ENCODE peak calls at places on chromosomes 7 and 10, in ten cellular contexts. One of them, this sample, is unnamed.

GRCh38 chr10:11823122-11823988 is at the start of gene PROSER2:
- DNase-seq in substantia nigra: no peak
- DNase-seq in astrocyte of the spinal cord: peak; percentile 48
- DNase-seq in smooth muscle cell of the brain vasculature: no peak
- DNase-seq in activated gamma-delta T cell treated with anti-CD3 and anti-CD28 coated beads, Interleukin-2, amount 50 U/mL, for 16 hours: no peak
- DNase-seq in GM19239: peak; percentile 44
- DNase-seq in activated CD4-positive, alpha-beta T cell treated with anti-CD3 and anti-CD28 coated beads, Interleukin-2, amount 10 ng/mL, durations not matched to agents 7 days and 5 days: peak; percentile 25
- DNase-seq in hepatocyte: peak; percentile 86
- DNase-seq in psoas muscle: peak; percentile 65
- DNase-seq in activated T-helper 1 cell treated with Interleukin-2 at 50 U/mL for 16 hours: no peak
- DNase-seq in this sample: peak; percentile 43

GRCh38 chr7:129388353-129389098 is 45.7 kb upstream of the STRIP2 start:
- DNase-seq in activated gamma-delta T cell treated with anti-CD3 and anti-CD28 coated beads, Interleukin-2, amount 50 U/mL, for 16 hours: no peak
- DNase-seq in activated T-helper 1 cell treated with Interleukin-2 at 50 U/mL for 16 hours: no peak
- DNase-seq in smooth muscle cell of the brain vasculature: no peak
- DNase-seq in astrocyte of the spinal cord: no peak
- DNase-seq in activated CD4-positive, alpha-beta T cell treated with anti-CD3 and anti-CD28 coated beads, Interleukin-2, amount 10 ng/mL, durations not matched to agents 7 days and 5 days: no peak
- DNase-seq in hepatocyte: no peak
- DNase-seq in GM19239: no peak
- DNase-seq in psoas muscle: no peak
- DNase-seq in substantia nigra: no peak
- DNase-seq in this sample: no peak

GRCh38 chr10:97314677-97315076 is 4.4 kb upstream of the FRAT1 start:
- DNase-seq in activated T-helper 1 cell treated with Interleukin-2 at 50 U/mL for 16 hours: no peak
- DNase-seq in astrocyte of the spinal cord: no peak
- DNase-seq in GM19239: no peak
- DNase-seq in activated CD4-positive, alpha-beta T cell treated with anti-CD3 and anti-CD28 coated beads, Interleukin-2, amount 10 ng/mL, durations not matched to agents 7 days and 5 days: no peak
- DNase-seq in hepatocyte: no peak
- DNase-seq in smooth muscle cell of the brain vasculature: no peak
- DNase-seq in substantia nigra: no peak
- DNase-seq in psoas muscle: no peak
- DNase-seq in activated gamma-delta T cell treated with anti-CD3 and anti-CD28 coated beads, Interleukin-2, amount 50 U/mL, for 16 hours: no peak
- DNase-seq in this sample: no peak

GRCh38 chr7:99855236-99855635 is 21.6 kb downstream of the OR2AE1 start:
- DNase-seq in activated CD4-positive, alpha-beta T cell treated with anti-CD3 and anti-CD28 coated beads, Interleukin-2, amount 10 ng/mL, durations not matched to agents 7 days and 5 days: no peak
- DNase-seq in astrocyte of the spinal cord: no peak
- DNase-seq in GM19239: no peak
- DNase-seq in psoas muscle: no peak
- DNase-seq in activated gamma-delta T cell treated with anti-CD3 and anti-CD28 coated beads, Interleukin-2, amount 50 U/mL, for 16 hours: no peak
- DNase-seq in hepatocyte: no peak
- DNase-seq in activated T-helper 1 cell treated with Interleukin-2 at 50 U/mL for 16 hours: no peak
- DNase-seq in substantia nigra: no peak
- DNase-seq in smooth muscle cell of the brain vasculature: no peak
- DNase-seq in this sample: no peak

GRCh38 chr10:99276848-99277486 is 41.3 kb upstream of the HPSE2 start:
- DNase-seq in activated T-helper 1 cell treated with Interleukin-2 at 50 U/mL for 16 hours: no peak
- DNase-seq in GM19239: no peak
- DNase-seq in smooth muscle cell of the brain vasculature: no peak
- DNase-seq in hepatocyte: peak; percentile 26
- DNase-seq in substantia nigra: no peak
- DNase-seq in astrocyte of the spinal cord: peak; percentile 6
- DNase-seq in psoas muscle: no peak
- DNase-seq in activated gamma-delta T cell treated with anti-CD3 and anti-CD28 coated beads, Interleukin-2, amount 50 U/mL, for 16 hours: no peak
- DNase-seq in activated CD4-positive, alpha-beta T cell treated with anti-CD3 and anti-CD28 coated beads, Interleukin-2, amount 10 ng/mL, durations not matched to agents 7 days and 5 days: no peak
- DNase-seq in this sample: no peak

GRCh38 chr7:156014201-156014600 is 201.9 kb upstream of the SHH start:
- DNase-seq in GM19239: no peak
- DNase-seq in smooth muscle cell of the brain vasculature: no peak
- DNase-seq in activated CD4-positive, alpha-beta T cell treated with anti-CD3 and anti-CD28 coated beads, Interleukin-2, amount 10 ng/mL, durations not matched to agents 7 days and 5 days: peak; percentile 16
- DNase-seq in activated T-helper 1 cell treated with Interleukin-2 at 50 U/mL for 16 hours: no peak
- DNase-seq in psoas muscle: no peak
- DNase-seq in astrocyte of the spinal cord: no peak
- DNase-seq in substantia nigra: no peak
- DNase-seq in hepatocyte: no peak
- DNase-seq in activated gamma-delta T cell treated with anti-CD3 and anti-CD28 coated beads, Interleukin-2, amount 50 U/mL, for 16 hours: no peak
- DNase-seq in this sample: no peak

GRCh38 chr10:129833988-129834387 is 130.1 kb downstream of the EBF3 start:
- DNase-seq in activated T-helper 1 cell treated with Interleukin-2 at 50 U/mL for 16 hours: no peak
- DNase-seq in hepatocyte: no peak
- DNase-seq in smooth muscle cell of the brain vasculature: no peak
- DNase-seq in GM19239: no peak
- DNase-seq in psoas muscle: no peak
- DNase-seq in astrocyte of the spinal cord: no peak
- DNase-seq in substantia nigra: no peak
- DNase-seq in activated CD4-positive, alpha-beta T cell treated with anti-CD3 and anti-CD28 coated beads, Interleukin-2, amount 10 ng/mL, durations not matched to agents 7 days and 5 days: no peak
- DNase-seq in activated gamma-delta T cell treated with anti-CD3 and anti-CD28 coated beads, Interleukin-2, amount 50 U/mL, for 16 hours: no peak
- DNase-seq in this sample: no peak

GRCh38 chr7:149850007-149850594 is 11.9 kb downstream of the ZNF862 start:
- DNase-seq in substantia nigra: no peak
- DNase-seq in psoas muscle: no peak
- DNase-seq in activated CD4-positive, alpha-beta T cell treated with anti-CD3 and anti-CD28 coated beads, Interleukin-2, amount 10 ng/mL, durations not matched to agents 7 days and 5 days: no peak
- DNase-seq in smooth muscle cell of the brain vasculature: no peak
- DNase-seq in hepatocyte: no peak
- DNase-seq in astrocyte of the spinal cord: no peak
- DNase-seq in GM19239: no peak
- DNase-seq in activated T-helper 1 cell treated with Interleukin-2 at 50 U/mL for 16 hours: no peak
- DNase-seq in activated gamma-delta T cell treated with anti-CD3 and anti-CD28 coated beads, Interleukin-2, amount 50 U/mL, for 16 hours: no peak
- DNase-seq in this sample: no peak

GRCh38 chr10:14670551-14671240 is 104.0 kb downstream of the FAM107B start:
- DNase-seq in psoas muscle: no peak
- DNase-seq in activated T-helper 1 cell treated with Interleukin-2 at 50 U/mL for 16 hours: no peak
- DNase-seq in activated gamma-delta T cell treated with anti-CD3 and anti-CD28 coated beads, Interleukin-2, amount 50 U/mL, for 16 hours: no peak
- DNase-seq in hepatocyte: peak; percentile 58
- DNase-seq in activated CD4-positive, alpha-beta T cell treated with anti-CD3 and anti-CD28 coated beads, Interleukin-2, amount 10 ng/mL, durations not matched to agents 7 days and 5 days: no peak
- DNase-seq in substantia nigra: no peak
- DNase-seq in smooth muscle cell of the brain vasculature: peak; percentile 47
- DNase-seq in astrocyte of the spinal cord: peak; percentile 64
- DNase-seq in GM19239: no peak
- DNase-seq in this sample: peak; percentile 34

GRCh38 chr7:121436688-121437087 is 40.6 kb upstream of the FAM3C start:
- DNase-seq in substantia nigra: no peak
- DNase-seq in astrocyte of the spinal cord: no peak
- DNase-seq in hepatocyte: no peak
- DNase-seq in activated T-helper 1 cell treated with Interleukin-2 at 50 U/mL for 16 hours: no peak
- DNase-seq in psoas muscle: no peak
- DNase-seq in activated gamma-delta T cell treated with anti-CD3 and anti-CD28 coated beads, Interleukin-2, amount 50 U/mL, for 16 hours: no peak
- DNase-seq in smooth muscle cell of the brain vasculature: no peak
- DNase-seq in activated CD4-positive, alpha-beta T cell treated with anti-CD3 and anti-CD28 coated beads, Interleukin-2, amount 10 ng/mL, durations not matched to agents 7 days and 5 days: no peak
- DNase-seq in GM19239: no peak
- DNase-seq in this sample: no peak

GRCh38 chr7:4819450-4820404 is 42.1 kb downstream of the PAPOLB start:
- DNase-seq in substantia nigra: no peak
- DNase-seq in activated T-helper 1 cell treated with Interleukin-2 at 50 U/mL for 16 hours: no peak
- DNase-seq in hepatocyte: no peak
- DNase-seq in activated gamma-delta T cell treated with anti-CD3 and anti-CD28 coated beads, Interleukin-2, amount 50 U/mL, for 16 hours: no peak
- DNase-seq in psoas muscle: peak; percentile 62
- DNase-seq in astrocyte of the spinal cord: no peak
- DNase-seq in activated CD4-positive, alpha-beta T cell treated with anti-CD3 and anti-CD28 coated beads, Interleukin-2, amount 10 ng/mL, durations not matched to agents 7 days and 5 days: no peak
- DNase-seq in smooth muscle cell of the brain vasculature: no peak
- DNase-seq in GM19239: no peak
- DNase-seq in this sample: no peak

GRCh38 chr7:22210355-22210754 is 146.6 kb downstream of the RAPGEF5 start:
- DNase-seq in psoas muscle: no peak
- DNase-seq in activated T-helper 1 cell treated with Interleukin-2 at 50 U/mL for 16 hours: no peak
- DNase-seq in substantia nigra: no peak
- DNase-seq in GM19239: no peak
- DNase-seq in activated gamma-delta T cell treated with anti-CD3 and anti-CD28 coated beads, Interleukin-2, amount 50 U/mL, for 16 hours: no peak
- DNase-seq in hepatocyte: no peak
- DNase-seq in activated CD4-positive, alpha-beta T cell treated with anti-CD3 and anti-CD28 coated beads, Interleukin-2, amount 10 ng/mL, durations not matched to agents 7 days and 5 days: no peak
- DNase-seq in smooth muscle cell of the brain vasculature: no peak
- DNase-seq in astrocyte of the spinal cord: no peak
- DNase-seq in this sample: no peak

GRCh38 chr7:113891031-113891350 is 27.8 kb downstream of the PPP1R3A start:
- DNase-seq in substantia nigra: no peak
- DNase-seq in GM19239: no peak
- DNase-seq in activated T-helper 1 cell treated with Interleukin-2 at 50 U/mL for 16 hours: no peak
- DNase-seq in psoas muscle: no peak
- DNase-seq in activated CD4-positive, alpha-beta T cell treated with anti-CD3 and anti-CD28 coated beads, Interleukin-2, amount 10 ng/mL, durations not matched to agents 7 days and 5 days: no peak
- DNase-seq in hepatocyte: no peak
- DNase-seq in astrocyte of the spinal cord: peak; percentile 6
- DNase-seq in activated gamma-delta T cell treated with anti-CD3 and anti-CD28 coated beads, Interleukin-2, amount 50 U/mL, for 16 hours: no peak
- DNase-seq in smooth muscle cell of the brain vasculature: no peak
- DNase-seq in this sample: no peak

GRCh38 chr10:102918817-102919236 is 733 bp downstream of the CNNM2 start:
- DNase-seq in activated CD4-positive, alpha-beta T cell treated with anti-CD3 and anti-CD28 coated beads, Interleukin-2, amount 10 ng/mL, durations not matched to agents 7 days and 5 days: peak; percentile 52
- DNase-seq in activated gamma-delta T cell treated with anti-CD3 and anti-CD28 coated beads, Interleukin-2, amount 50 U/mL, for 16 hours: peak; percentile 23
- DNase-seq in smooth muscle cell of the brain vasculature: no peak
- DNase-seq in hepatocyte: peak; percentile 34
- DNase-seq in GM19239: no peak
- DNase-seq in substantia nigra: no peak
- DNase-seq in activated T-helper 1 cell treated with Interleukin-2 at 50 U/mL for 16 hours: peak; percentile 4
- DNase-seq in astrocyte of the spinal cord: no peak
- DNase-seq in psoas muscle: peak; percentile 54
- DNase-seq in this sample: no peak

GRCh38 chr7:88789480-88790064 is 6.0 kb downstream of the TEX47 start:
- DNase-seq in hepatocyte: peak; percentile 30
- DNase-seq in activated T-helper 1 cell treated with Interleukin-2 at 50 U/mL for 16 hours: no peak
- DNase-seq in GM19239: no peak
- DNase-seq in smooth muscle cell of the brain vasculature: peak; percentile 1
- DNase-seq in substantia nigra: no peak
- DNase-seq in activated gamma-delta T cell treated with anti-CD3 and anti-CD28 coated beads, Interleukin-2, amount 50 U/mL, for 16 hours: no peak
- DNase-seq in astrocyte of the spinal cord: peak; percentile 26
- DNase-seq in psoas muscle: no peak
- DNase-seq in activated CD4-positive, alpha-beta T cell treated with anti-CD3 and anti-CD28 coated beads, Interleukin-2, amount 10 ng/mL, durations not matched to agents 7 days and 5 days: no peak
- DNase-seq in this sample: no peak

GRCh38 chr7:105636982-105637381 is 55.7 kb upstream of the EFCAB10 start:
- DNase-seq in GM19239: no peak
- DNase-seq in psoas muscle: no peak
- DNase-seq in hepatocyte: no peak
- DNase-seq in activated T-helper 1 cell treated with Interleukin-2 at 50 U/mL for 16 hours: no peak
- DNase-seq in activated CD4-positive, alpha-beta T cell treated with anti-CD3 and anti-CD28 coated beads, Interleukin-2, amount 10 ng/mL, durations not matched to agents 7 days and 5 days: no peak
- DNase-seq in activated gamma-delta T cell treated with anti-CD3 and anti-CD28 coated beads, Interleukin-2, amount 50 U/mL, for 16 hours: no peak
- DNase-seq in astrocyte of the spinal cord: no peak
- DNase-seq in substantia nigra: no peak
- DNase-seq in smooth muscle cell of the brain vasculature: no peak
- DNase-seq in this sample: no peak

This sample was measured in frontal cortex.